ENCODE peak calls at places on chromosomes 4 and X, in four cellular contexts. One of them, this sample, is unnamed.

GRCh38 chrX:102610905-102611304 is 11.6 kb downstream of the ARMCX5 start:
- DNase-seq in K562: no peak
- DNase-seq in WTC11: no peak
- DNase-seq in GM12878: no peak
- DNase-seq in this sample: no peak

GRCh38 chr4:184300816-184301215 is 83.1 kb upstream of the ENPP6 start:
- DNase-seq in K562: no peak
- DNase-seq in WTC11: no peak
- DNase-seq in GM12878: no peak
- DNase-seq in this sample: no peak

GRCh38 chrX:21741378-21741777 is 16.5 kb downstream of the SMPX start:
- DNase-seq in K562: no peak
- DNase-seq in WTC11: no peak
- DNase-seq in GM12878: no peak
- DNase-seq in this sample: no peak

GRCh38 chrX:78027798-78028197 is 58.4 kb upstream of the PGAM4 start:
- DNase-seq in K562: no peak
- DNase-seq in WTC11: no peak
- DNase-seq in GM12878: no peak
- DNase-seq in this sample: no peak

GRCh38 chr4:89314291-89314690 is 6.7 kb upstream of the GPRIN3 start:
- DNase-seq in K562: no peak
- DNase-seq in WTC11: no peak
- DNase-seq in GM12878: no peak
- DNase-seq in this sample: no peak

GRCh38 chr4:80192937-80193336 is 4.4 kb upstream of the PRDM8 start:
- DNase-seq in K562: no peak
- DNase-seq in WTC11: no peak
- DNase-seq in GM12878: no peak
- DNase-seq in this sample: no peak

GRCh38 chr4:176034498-176034897 is 31.1 kb upstream of the WDR17 start:
- DNase-seq in K562: peak; percentile 5
- DNase-seq in WTC11: no peak
- DNase-seq in GM12878: no peak
- DNase-seq in this sample: peak; percentile 24

GRCh38 chrX:14712096-14712495 is 160.8 kb downstream of the FANCB start:
- DNase-seq in K562: no peak
- DNase-seq in WTC11: no peak
- DNase-seq in GM12878: no peak
- DNase-seq in this sample: no peak

GRCh38 chrX:118755633-118756032 is 28.2 kb downstream of the IL13RA1 start:
- DNase-seq in K562: no peak
- DNase-seq in WTC11: no peak
- DNase-seq in GM12878: no peak
- DNase-seq in this sample: no peak

DNA sequence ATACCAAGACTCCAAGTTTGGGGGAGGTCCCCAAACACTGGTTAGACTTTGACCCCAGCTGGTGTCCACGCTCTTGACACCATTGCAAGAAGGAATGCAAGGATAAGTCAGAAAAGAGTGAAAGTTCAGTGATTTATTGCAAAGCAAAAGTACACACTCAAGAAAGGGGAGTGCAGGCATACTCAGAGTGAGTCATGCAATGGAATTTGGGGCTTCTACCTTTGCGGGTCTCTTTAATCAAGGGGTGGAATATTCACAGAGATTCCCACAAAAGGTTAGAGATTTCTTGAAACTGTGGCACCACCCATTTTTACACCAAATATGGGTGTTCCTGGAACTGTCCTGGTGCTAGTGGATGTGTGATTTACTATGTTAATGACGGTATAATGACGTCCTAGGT is 5.2 kb upstream of the SMIM10L2A start:
- DNase-seq in K562: no peak
- DNase-seq in WTC11: no peak
- DNase-seq in GM12878: no peak
- DNase-seq in this sample: no peak
- TF ChIP-seq USF1 in K562: no peak
- TF ChIP-seq USF1 in WTC11: no peak
- TF ChIP-seq USF1 in GM12878: no peak
- TF ChIP-seq USF1 in this sample: no peak

GRCh38 chr4:121073672-121074386 is 1.5 kb upstream of the NDNF start:
- DNase-seq in K562: no peak
- DNase-seq in WTC11: no peak
- DNase-seq in GM12878: no peak
- DNase-seq in this sample: no peak
- TF ChIP-seq USF1 in K562: no peak
- TF ChIP-seq USF1 in WTC11: no peak
- TF ChIP-seq USF1 in GM12878: no peak
- TF ChIP-seq USF1 in this sample: no peak

GRCh38 chr4:155809835-155810234 is 51.0 kb downstream of the GUCY1B1 start:
- DNase-seq in K562: peak; percentile 28
- DNase-seq in WTC11: no peak
- DNase-seq in GM12878: peak; percentile 55
- DNase-seq in this sample: peak; percentile 41
- TF ChIP-seq USF1 in K562: no peak
- TF ChIP-seq USF1 in WTC11: no peak
- TF ChIP-seq USF1 in GM12878: no peak
- TF ChIP-seq USF1 in this sample: no peak

GRCh38 chr4:169254546-169254983 is 16.2 kb downstream of the SH3RF1 start:
- DNase-seq in K562: no peak
- DNase-seq in WTC11: no peak
- DNase-seq in GM12878: no peak
- DNase-seq in this sample: no peak

GRCh38 chr4:169252339-169253086 is 18.2 kb downstream of the SH3RF1 start:
- DNase-seq in K562: no peak
- DNase-seq in WTC11: no peak
- DNase-seq in GM12878: no peak
- DNase-seq in this sample: no peak

GRCh38 chr4:169251291-169252235 is 19.2 kb downstream of the SH3RF1 start:
- DNase-seq in K562: no peak
- DNase-seq in WTC11: no peak
- DNase-seq in GM12878: no peak
- DNase-seq in this sample: no peak

GRCh38 chr4:169253904-169254303 is 16.9 kb downstream of the SH3RF1 start:
- DNase-seq in K562: no peak
- DNase-seq in WTC11: no peak
- DNase-seq in GM12878: no peak
- DNase-seq in this sample: no peak

GRCh38 chr4:169253087-169253675 is 17.6 kb downstream of the SH3RF1 start:
- DNase-seq in K562: no peak
- DNase-seq in WTC11: no peak
- DNase-seq in GM12878: no peak
- DNase-seq in this sample: no peak
- TF ChIP-seq USF1 in K562: no peak
- TF ChIP-seq USF1 in WTC11: no peak
- TF ChIP-seq USF1 in GM12878: no peak
- TF ChIP-seq USF1 in this sample: no peak

DNA sequence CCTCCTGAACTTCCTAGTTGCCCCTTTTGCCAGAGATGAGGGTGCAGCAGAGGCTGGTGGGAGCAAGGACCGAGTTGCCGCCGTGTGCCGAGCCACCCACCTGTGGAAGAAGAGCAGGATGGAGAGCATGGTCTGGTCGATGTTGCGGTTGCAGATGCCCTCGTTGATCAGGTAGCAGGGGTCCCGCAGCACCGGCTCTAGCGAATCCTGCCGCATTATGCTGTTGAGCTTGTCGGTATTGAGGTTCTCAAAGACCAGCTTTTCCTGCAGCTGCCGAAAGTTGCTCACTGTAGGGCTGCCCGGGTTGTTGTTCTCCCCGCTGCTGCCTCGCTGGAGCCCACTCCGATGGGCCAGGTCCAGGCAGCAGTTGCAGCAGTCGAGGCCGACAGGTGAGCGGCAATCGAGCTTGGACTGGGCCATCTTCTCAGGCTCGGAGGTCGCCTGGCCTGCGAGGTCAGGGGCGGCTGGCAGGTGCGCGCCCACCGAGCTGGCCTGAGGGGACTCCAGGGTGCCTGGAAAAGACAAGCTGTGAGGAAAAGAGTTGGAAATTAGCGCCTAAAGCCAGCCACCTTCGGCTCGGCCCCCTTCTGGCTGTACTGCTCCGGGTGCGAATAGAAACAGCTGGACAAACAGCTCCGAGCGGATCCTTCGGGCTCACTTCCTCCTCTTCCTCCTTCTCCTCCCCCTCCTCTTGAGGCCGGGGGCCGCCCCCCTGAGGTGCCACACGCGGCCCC is 420 bp downstream of the TSC22D3 start:
- DNase-seq in K562: no peak
- DNase-seq in WTC11: no peak
- DNase-seq in GM12878: no peak
- DNase-seq in this sample: no peak
- TF ChIP-seq USF1 in K562: no peak
- TF ChIP-seq USF1 in WTC11: no peak
- TF ChIP-seq USF1 in GM12878: no peak
- TF ChIP-seq USF1 in this sample: no peak

DNA sequence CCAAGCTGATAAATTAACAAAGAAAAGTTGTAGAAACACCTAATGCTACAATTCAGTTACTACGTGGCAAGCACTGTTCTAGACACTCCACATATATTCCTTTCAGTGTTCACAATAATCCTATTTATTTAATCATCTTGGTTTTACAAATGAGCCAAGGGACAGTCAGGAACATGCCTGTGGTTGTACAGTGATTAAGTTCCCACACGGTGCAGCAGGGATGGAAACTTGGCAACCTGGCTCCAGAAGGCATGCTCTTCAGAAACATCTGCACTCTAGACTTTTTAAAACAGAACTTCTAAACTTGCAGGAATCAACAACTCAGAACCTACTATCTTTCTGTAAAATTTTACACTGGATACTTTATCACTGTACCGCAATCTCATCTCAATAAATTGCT is 32.1 kb downstream of the TAPT1 start:
- DNase-seq in K562: no peak
- DNase-seq in WTC11: no peak
- DNase-seq in GM12878: no peak
- DNase-seq in this sample: no peak
- TF ChIP-seq USF1 in K562: no peak
- TF ChIP-seq USF1 in WTC11: no peak
- TF ChIP-seq USF1 in GM12878: no peak
- TF ChIP-seq USF1 in this sample: no peak

DNA sequence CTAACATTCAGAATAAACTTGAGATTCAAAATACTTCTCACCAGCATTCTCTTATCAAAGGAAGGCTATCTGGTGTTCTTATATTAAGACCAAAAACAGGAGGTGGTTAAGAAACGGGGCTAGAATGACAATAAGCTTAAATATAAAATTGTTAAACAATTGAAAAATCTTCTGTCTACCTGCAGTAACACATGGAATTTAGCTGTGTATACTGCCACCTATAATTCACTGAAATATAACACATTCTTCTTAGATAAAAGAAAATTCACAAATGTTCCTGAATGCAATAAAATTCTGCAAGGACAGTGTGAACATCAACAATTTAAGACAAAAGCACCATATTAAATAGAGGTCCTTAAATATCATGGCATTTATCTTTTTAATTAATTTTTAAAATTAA is 11.5 kb upstream of the PCDH10 start:
- DNase-seq in K562: no peak
- DNase-seq in WTC11: no peak
- DNase-seq in GM12878: no peak
- DNase-seq in this sample: no peak
- TF ChIP-seq USF1 in K562: no peak
- TF ChIP-seq USF1 in WTC11: no peak
- TF ChIP-seq USF1 in GM12878: no peak
- TF ChIP-seq USF1 in this sample: no peak